ENCODE peak calls at places on chromosome 17, in ten cellular contexts. One of them, this sample, is unnamed.

GRCh38 chr17:76567634-76568432 is 17.8 kb downstream of the ST6GALNAC2 start:
- DNase-seq in astrocyte of the cerebellum: no peak
- DNase-seq in brain microvascular endothelial cell: no peak
- DNase-seq in cardiac muscle cell: no peak
- DNase-seq in dorsolateral prefrontal cortex: no peak
- DNase-seq in WERI-Rb-1: no peak
- DNase-seq in OCI-LY7: peak
- DNase-seq in AG04449: no peak
- DNase-seq in psoas muscle: no peak
- DNase-seq in lower lobe of right lung: peak
- DNase-seq in this sample: no peak

GRCh38 chr17:65799454-65799853 is 238.0 kb upstream of the AXIN2 start:
- DNase-seq in astrocyte of the cerebellum: no peak
- DNase-seq in brain microvascular endothelial cell: no peak
- DNase-seq in cardiac muscle cell: no peak
- DNase-seq in dorsolateral prefrontal cortex: no peak
- DNase-seq in WERI-Rb-1: no peak
- DNase-seq in OCI-LY7: no peak
- DNase-seq in AG04449: no peak
- DNase-seq in psoas muscle: no peak
- DNase-seq in lower lobe of right lung: no peak
- DNase-seq in this sample: no peak

GRCh38 chr17:77419095-77419494 is 278.3 kb downstream of the SEC14L1 start:
- DNase-seq in astrocyte of the cerebellum: no peak
- DNase-seq in brain microvascular endothelial cell: no peak
- DNase-seq in cardiac muscle cell: no peak
- DNase-seq in dorsolateral prefrontal cortex: no peak
- DNase-seq in WERI-Rb-1: no peak
- DNase-seq in OCI-LY7: no peak
- DNase-seq in AG04449: no peak
- DNase-seq in psoas muscle: no peak
- DNase-seq in lower lobe of right lung: no peak
- DNase-seq in this sample: no peak

GRCh38 chr17:63364387-63364786 is 81.7 kb downstream of the CYB561 start:
- DNase-seq in astrocyte of the cerebellum: no peak
- DNase-seq in brain microvascular endothelial cell: no peak
- DNase-seq in cardiac muscle cell: no peak
- DNase-seq in dorsolateral prefrontal cortex: no peak
- DNase-seq in WERI-Rb-1: no peak
- DNase-seq in OCI-LY7: no peak
- DNase-seq in AG04449: no peak
- DNase-seq in psoas muscle: no peak
- DNase-seq in lower lobe of right lung: no peak
- DNase-seq in this sample: no peak

GRCh38 chr17:7748098-7748775 is 30.7 kb downstream of the DNAH2 start:
- DNase-seq in astrocyte of the cerebellum: no peak
- DNase-seq in brain microvascular endothelial cell: no peak
- DNase-seq in cardiac muscle cell: peak
- DNase-seq in dorsolateral prefrontal cortex: no peak
- DNase-seq in WERI-Rb-1: no peak
- DNase-seq in OCI-LY7: no peak
- DNase-seq in AG04449: no peak
- DNase-seq in psoas muscle: no peak
- DNase-seq in lower lobe of right lung: no peak
- DNase-seq in this sample: no peak

GRCh38 chr17:40850287-40850972 is 16.6 kb downstream of the KRT12 start:
- DNase-seq in astrocyte of the cerebellum: no peak
- DNase-seq in brain microvascular endothelial cell: no peak
- DNase-seq in cardiac muscle cell: no peak
- DNase-seq in dorsolateral prefrontal cortex: no peak
- DNase-seq in WERI-Rb-1: no peak
- DNase-seq in OCI-LY7: no peak
- DNase-seq in AG04449: no peak
- DNase-seq in psoas muscle: no peak
- DNase-seq in lower lobe of right lung: no peak
- DNase-seq in this sample: no peak

GRCh38 chr17:1473841-1474240 is 17.8 kb upstream of the CRK start:
- DNase-seq in astrocyte of the cerebellum: no peak
- DNase-seq in brain microvascular endothelial cell: no peak
- DNase-seq in cardiac muscle cell: no peak
- DNase-seq in dorsolateral prefrontal cortex: peak
- DNase-seq in WERI-Rb-1: no peak
- DNase-seq in OCI-LY7: no peak
- DNase-seq in AG04449: no peak
- DNase-seq in psoas muscle: no peak
- DNase-seq in lower lobe of right lung: no peak
- DNase-seq in this sample: no peak

GRCh38 chr17:31530391-31530990 is 139.0 kb downstream of the RAB11FIP4 start:
- DNase-seq in astrocyte of the cerebellum: no peak
- DNase-seq in brain microvascular endothelial cell: no peak
- DNase-seq in cardiac muscle cell: no peak
- DNase-seq in dorsolateral prefrontal cortex: no peak
- DNase-seq in WERI-Rb-1: no peak
- DNase-seq in OCI-LY7: no peak
- DNase-seq in AG04449: no peak
- DNase-seq in psoas muscle: no peak
- DNase-seq in lower lobe of right lung: no peak
- DNase-seq in this sample: no peak

GRCh38 chr17:15106540-15106939 is 158.6 kb downstream of the PMP22 start:
- DNase-seq in astrocyte of the cerebellum: no peak
- DNase-seq in brain microvascular endothelial cell: peak
- DNase-seq in cardiac muscle cell: no peak
- DNase-seq in dorsolateral prefrontal cortex: no peak
- DNase-seq in WERI-Rb-1: no peak
- DNase-seq in OCI-LY7: no peak
- DNase-seq in AG04449: no peak
- DNase-seq in psoas muscle: no peak
- DNase-seq in lower lobe of right lung: no peak
- DNase-seq in this sample: no peak

GRCh38 chr17:5533486-5534315 is 47.3 kb downstream of the MIS12 start:
- DNase-seq in astrocyte of the cerebellum: no peak
- DNase-seq in brain microvascular endothelial cell: peak
- DNase-seq in cardiac muscle cell: no peak
- DNase-seq in dorsolateral prefrontal cortex: no peak
- DNase-seq in WERI-Rb-1: no peak
- DNase-seq in OCI-LY7: no peak
- DNase-seq in AG04449: no peak
- DNase-seq in psoas muscle: no peak
- DNase-seq in lower lobe of right lung: no peak
- DNase-seq in this sample: no peak

GRCh38 chr17:16916557-16916920 is 55.4 kb downstream of the TNFRSF13B start:
- DNase-seq in astrocyte of the cerebellum: no peak
- DNase-seq in brain microvascular endothelial cell: no peak
- DNase-seq in cardiac muscle cell: no peak
- DNase-seq in dorsolateral prefrontal cortex: peak
- DNase-seq in WERI-Rb-1: no peak
- DNase-seq in OCI-LY7: no peak
- DNase-seq in AG04449: no peak
- DNase-seq in psoas muscle: peak
- DNase-seq in lower lobe of right lung: peak
- DNase-seq in this sample: no peak

GRCh38 chr17:61058066-61058465 is 341.6 kb upstream of the TBX2 start:
- DNase-seq in astrocyte of the cerebellum: no peak
- DNase-seq in brain microvascular endothelial cell: no peak
- DNase-seq in cardiac muscle cell: no peak
- DNase-seq in dorsolateral prefrontal cortex: peak
- DNase-seq in WERI-Rb-1: no peak
- DNase-seq in OCI-LY7: no peak
- DNase-seq in AG04449: no peak
- DNase-seq in psoas muscle: no peak
- DNase-seq in lower lobe of right lung: no peak
- DNase-seq in this sample: no peak

GRCh38 chr17:418421-418751 is 65.8 kb upstream of the RPH3AL start:
- DNase-seq in astrocyte of the cerebellum: no peak
- DNase-seq in brain microvascular endothelial cell: no peak
- DNase-seq in cardiac muscle cell: no peak
- DNase-seq in dorsolateral prefrontal cortex: no peak
- DNase-seq in WERI-Rb-1: no peak
- DNase-seq in OCI-LY7: no peak
- DNase-seq in AG04449: no peak
- DNase-seq in psoas muscle: no peak
- DNase-seq in lower lobe of right lung: no peak
- DNase-seq in this sample: no peak

GRCh38 chr17:8225813-8226535 is 15.6 kb upstream of the AURKB start:
- DNase-seq in astrocyte of the cerebellum: no peak
- DNase-seq in brain microvascular endothelial cell: peak
- DNase-seq in cardiac muscle cell: peak
- DNase-seq in dorsolateral prefrontal cortex: peak
- DNase-seq in WERI-Rb-1: no peak
- DNase-seq in OCI-LY7: peak
- DNase-seq in AG04449: no peak
- DNase-seq in psoas muscle: no peak
- DNase-seq in lower lobe of right lung: peak
- DNase-seq in this sample: no peak

GRCh38 chr17:56451629-56452028 is 141.9 kb upstream of the NOG start:
- DNase-seq in astrocyte of the cerebellum: no peak
- DNase-seq in brain microvascular endothelial cell: no peak
- DNase-seq in cardiac muscle cell: no peak
- DNase-seq in dorsolateral prefrontal cortex: no peak
- DNase-seq in WERI-Rb-1: no peak
- DNase-seq in OCI-LY7: no peak
- DNase-seq in AG04449: no peak
- DNase-seq in psoas muscle: no peak
- DNase-seq in lower lobe of right lung: no peak
- DNase-seq in this sample: no peak

GRCh38 chr17:68184816-68185436 is 62.9 kb upstream of the AMZ2 start:
- DNase-seq in astrocyte of the cerebellum: no peak
- DNase-seq in brain microvascular endothelial cell: no peak
- DNase-seq in cardiac muscle cell: no peak
- DNase-seq in dorsolateral prefrontal cortex: no peak
- DNase-seq in WERI-Rb-1: no peak
- DNase-seq in OCI-LY7: peak
- DNase-seq in AG04449: no peak
- DNase-seq in psoas muscle: no peak
- DNase-seq in lower lobe of right lung: no peak
- DNase-seq in this sample: no peak

DNA sequence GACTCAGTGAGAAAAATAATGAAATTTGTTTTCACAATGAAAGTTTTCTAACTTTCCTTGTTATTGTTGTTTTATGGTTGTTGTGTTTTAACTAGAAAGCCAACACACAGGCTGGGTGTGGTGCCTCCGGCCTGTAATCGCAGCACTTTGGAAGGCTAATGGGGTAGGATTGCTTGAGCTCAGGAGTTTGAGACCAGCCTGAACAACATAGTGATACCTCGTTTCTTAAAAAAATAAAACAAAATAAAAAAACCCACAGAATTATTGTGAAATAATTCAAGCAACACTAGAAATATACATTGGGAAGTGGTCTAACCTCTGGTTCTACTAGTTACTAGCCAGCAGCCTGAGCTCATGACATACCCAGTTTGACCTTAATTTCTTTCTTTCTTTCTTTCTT is 630 bp downstream of the MILR1 start:
- DNase-seq in astrocyte of the cerebellum: no peak
- DNase-seq in brain microvascular endothelial cell: no peak
- DNase-seq in cardiac muscle cell: no peak
- DNase-seq in dorsolateral prefrontal cortex: no peak
- DNase-seq in WERI-Rb-1: no peak
- DNase-seq in OCI-LY7: peak
- DNase-seq in AG04449: no peak
- DNase-seq in psoas muscle: no peak
- DNase-seq in lower lobe of right lung: no peak
- DNase-seq in this sample: no peak
- H3K4me3 ChIP-seq in astrocyte of the cerebellum: no peak
- H3K4me3 ChIP-seq in brain microvascular endothelial cell: peak
- H3K4me3 ChIP-seq in cardiac muscle cell: no peak
- H3K4me3 ChIP-seq in dorsolateral prefrontal cortex: no peak
- H3K4me3 ChIP-seq in WERI-Rb-1: no peak
- H3K4me3 ChIP-seq in OCI-LY7: peak
- H3K4me3 ChIP-seq in AG04449: no peak
- H3K4me3 ChIP-seq in psoas muscle: peak
- H3K4me3 ChIP-seq in lower lobe of right lung: peak
- H3K4me3 ChIP-seq in this sample: no peak

GRCh38 chr17:57586099-57586702 is 158.9 kb downstream of the CCDC182 start:
- DNase-seq in astrocyte of the cerebellum: no peak
- DNase-seq in brain microvascular endothelial cell: no peak
- DNase-seq in cardiac muscle cell: no peak
- DNase-seq in dorsolateral prefrontal cortex: no peak
- DNase-seq in WERI-Rb-1: no peak
- DNase-seq in OCI-LY7: no peak
- DNase-seq in AG04449: no peak
- DNase-seq in psoas muscle: no peak
- DNase-seq in lower lobe of right lung: no peak
- DNase-seq in this sample: no peak
- H3K4me3 ChIP-seq in astrocyte of the cerebellum: no peak
- H3K4me3 ChIP-seq in brain microvascular endothelial cell: no peak
- H3K4me3 ChIP-seq in cardiac muscle cell: no peak
- H3K4me3 ChIP-seq in dorsolateral prefrontal cortex: no peak
- H3K4me3 ChIP-seq in WERI-Rb-1: no peak
- H3K4me3 ChIP-seq in OCI-LY7: no peak
- H3K4me3 ChIP-seq in AG04449: no peak
- H3K4me3 ChIP-seq in psoas muscle: no peak
- H3K4me3 ChIP-seq in lower lobe of right lung: no peak
- H3K4me3 ChIP-seq in this sample: no peak

DNA sequence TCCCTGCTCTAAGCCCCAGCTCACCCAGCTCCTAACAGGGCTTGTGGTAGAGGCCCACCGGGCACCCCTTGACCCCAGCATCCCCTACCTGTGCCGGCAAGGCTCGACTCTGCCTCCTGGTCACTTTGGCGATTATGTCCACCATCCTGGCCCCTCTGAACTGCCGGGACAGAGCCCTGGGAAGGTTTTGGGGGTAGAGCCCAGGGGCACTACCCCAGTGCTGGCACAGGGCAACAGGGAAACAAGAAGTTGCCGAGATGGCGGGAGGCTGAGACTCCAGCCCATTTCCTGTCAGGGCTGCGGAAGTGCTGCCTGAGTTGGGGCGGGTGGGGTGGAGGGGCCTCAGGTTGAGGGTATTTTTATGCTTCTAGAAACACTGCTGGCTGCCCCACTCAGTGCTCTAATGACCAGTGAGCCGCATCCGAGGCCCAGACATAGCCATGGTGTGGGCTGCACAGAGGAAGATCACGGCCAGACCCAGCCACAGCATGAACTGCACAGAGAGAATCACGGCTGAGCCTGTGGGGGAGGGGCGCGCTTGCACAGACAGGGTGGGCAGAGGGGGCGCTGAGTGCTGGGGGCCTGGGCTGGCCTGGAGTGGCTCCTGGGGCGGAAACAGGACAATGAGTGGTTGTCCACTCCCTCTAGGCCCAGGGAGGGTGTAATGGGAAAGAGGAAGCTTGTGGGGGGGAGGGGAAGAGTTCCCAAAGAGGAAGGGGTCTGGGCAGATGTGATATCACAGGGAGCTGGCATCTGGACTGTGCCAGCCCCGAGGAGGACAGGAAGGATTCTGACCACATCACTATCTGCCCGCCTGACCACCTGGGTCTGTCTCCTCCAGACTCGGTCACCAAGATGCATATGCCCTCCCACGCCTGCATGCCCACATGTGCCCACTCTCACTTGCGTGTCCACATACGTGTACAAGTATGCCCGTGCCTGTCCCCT is 22.3 kb downstream of the ARHGAP27 start:
- DNase-seq in astrocyte of the cerebellum: no peak
- DNase-seq in brain microvascular endothelial cell: no peak
- DNase-seq in cardiac muscle cell: no peak
- DNase-seq in dorsolateral prefrontal cortex: peak
- DNase-seq in WERI-Rb-1: no peak
- DNase-seq in OCI-LY7: peak
- DNase-seq in AG04449: no peak
- DNase-seq in psoas muscle: peak
- DNase-seq in lower lobe of right lung: peak
- DNase-seq in this sample: no peak
- H3K4me3 ChIP-seq in astrocyte of the cerebellum: no peak
- H3K4me3 ChIP-seq in brain microvascular endothelial cell: no peak
- H3K4me3 ChIP-seq in cardiac muscle cell: no peak
- H3K4me3 ChIP-seq in dorsolateral prefrontal cortex: peak
- H3K4me3 ChIP-seq in WERI-Rb-1: no peak
- H3K4me3 ChIP-seq in OCI-LY7: peak
- H3K4me3 ChIP-seq in AG04449: no peak
- H3K4me3 ChIP-seq in psoas muscle: peak
- H3K4me3 ChIP-seq in lower lobe of right lung: peak
- H3K4me3 ChIP-seq in this sample: no peak

GRCh38 chr17:72119280-72119962 is 1.4 kb upstream of the SOX9 start:
- DNase-seq in astrocyte of the cerebellum: no peak
- DNase-seq in brain microvascular endothelial cell: no peak
- DNase-seq in cardiac muscle cell: no peak
- DNase-seq in dorsolateral prefrontal cortex: no peak
- DNase-seq in WERI-Rb-1: no peak
- DNase-seq in OCI-LY7: no peak
- DNase-seq in AG04449: no peak
- DNase-seq in psoas muscle: no peak
- DNase-seq in lower lobe of right lung: no peak
- DNase-seq in this sample: no peak
- H3K4me3 ChIP-seq in astrocyte of the cerebellum: peak
- H3K4me3 ChIP-seq in brain microvascular endothelial cell: peak
- H3K4me3 ChIP-seq in cardiac muscle cell: peak
- H3K4me3 ChIP-seq in dorsolateral prefrontal cortex: peak
- H3K4me3 ChIP-seq in WERI-Rb-1: no peak
- H3K4me3 ChIP-seq in OCI-LY7: no peak
- H3K4me3 ChIP-seq in AG04449: no peak
- H3K4me3 ChIP-seq in psoas muscle: peak
- H3K4me3 ChIP-seq in lower lobe of right lung: peak
- H3K4me3 ChIP-seq in this sample: no peak